ENCODE peak calls at places on chromosome 19, in ten cellular contexts. S is mesendoderm; M is T follicular helper cell; Y is PC-3; H is M059J; R is HCEC 1CT; I is hepatocyte; D is C1 segment of cervical spinal cord; P is SK-N-DZ; L is stimulated activated CD8-positive, alpha-beta memory T cell treated with anti-CD3 and anti-CD28 coated beads, Interleukin-15, amount 100 ng/mL, for 24 hours. G is an unnamed sample.

GRCh38 chr19:11018743-11019142 is 57.9 kb downstream of the SMARCA4 start:
- DNase-seq in S (no peak), M (no peak), Y (no peak), H (no peak), R (no peak), I (peak; percentile 40), D (no peak), P (no peak), L (no peak), G (no peak)

GRCh38 chr19:48391100-48392005 is at the start of gene KDELR1:
- DNase-seq in S (peak; percentile 70), M (peak; percentile 61), Y (peak; percentile 64), H (peak; percentile 61), R (peak; percentile 71), I (peak; percentile 93), D (peak; percentile 28), P (peak; percentile 43), L (peak; percentile 71), G (peak; percentile 94)

GRCh38 chr19:18736415-18737336 is 53.2 kb downstream of the CRTC1 start:
- DNase-seq in S (no peak), M (no peak), Y (no peak), H (no peak), R (no peak), I (no peak), D (no peak), P (no peak), L (no peak), G (no peak)

GRCh38 chr19:2774083-2774679 is 8.9 kb downstream of the SGTA start:
- DNase-seq in S (no peak), M (no peak), Y (no peak), H (no peak), R (no peak), I (no peak), D (no peak), P (no peak), L (no peak), G (no peak)

GRCh38 chr19:46803555-46803954 is 15.2 kb upstream of the SLC1A5 start:
- DNase-seq in S (peak; percentile 76), M (no peak), Y (no peak), H (no peak), R (no peak), I (peak; percentile 43), D (no peak), P (no peak), L (no peak), G (no peak)

GRCh38 chr19:43780706-43781525 is at the start of gene KCNN4:
- DNase-seq in S (no peak), M (peak; percentile 21), Y (peak; percentile 77), H (peak; percentile 83), R (peak; percentile 49), I (peak; percentile 58), D (no peak), P (no peak), L (peak; percentile 37), G (no peak)

GRCh38 chr19:13015361-13016231 is 20.3 kb downstream of the NFIX start:
- DNase-seq in S (peak; percentile 34), M (no peak), Y (peak; percentile 74), H (peak; percentile 60), R (peak; percentile 38), I (no peak), D (no peak), P (no peak), L (no peak), G (no peak)

GRCh38 chr19:18777725-18778389 is 13.2 kb downstream of the COMP start:
- DNase-seq in S (no peak), M (no peak), Y (no peak), H (peak; percentile 29), R (no peak), I (no peak), D (no peak), P (no peak), L (no peak), G (no peak)

GRCh38 chr19:35144600-35145436 is 1.8 kb downstream of the FXYD7 start:
- DNase-seq in S (peak; percentile 93), M (no peak), Y (peak; percentile 74), H (peak; percentile 71), R (no peak), I (peak; percentile 89), D (no peak), P (peak; percentile 16), L (no peak), G (no peak)

GRCh38 chr19:58052256-58052655 is 6.8 kb upstream of the ZNF135 start:
- DNase-seq in S (no peak), M (no peak), Y (no peak), H (no peak), R (no peak), I (peak; percentile 1), D (no peak), P (no peak), L (no peak), G (peak; percentile 16)

GRCh38 chr19:1027953-1028902 is 1.8 kb downstream of the CNN2 start:
- DNase-seq in S (peak; percentile 95), M (peak; percentile 48), Y (peak; percentile 55), H (peak; percentile 94), R (peak; percentile 92), I (peak; percentile 93), D (no peak), P (peak; percentile 72), L (no peak), G (peak; percentile 48)

GRCh38 chr19:48478339-48479061 is 9.3 kb downstream of the CYTH2 start:
- DNase-seq in S (no peak), M (no peak), Y (no peak), H (no peak), R (no peak), I (no peak), D (no peak), P (no peak), L (no peak), G (no peak)

GRCh38 chr19:45507864-45508680 is 793 bp downstream of the VASP start:
- DNase-seq in S (peak; percentile 90), M (no peak), Y (no peak), H (peak; percentile 49), R (peak; percentile 25), I (peak; percentile 86), D (no peak), P (no peak), L (no peak), G (no peak)

GRCh38 chr19:3968556-3969434 is 2.1 kb downstream of the DAPK3 start:
- DNase-seq in S (peak; percentile 100), M (no peak), Y (peak; percentile 96), H (peak; percentile 100), R (peak; percentile 100), I (peak; percentile 96), D (no peak), P (peak; percentile 65), L (no peak), G (peak; percentile 77)

GRCh38 chr19:6039541-6040225 is 61.7 kb upstream of the RANBP3 start:
- DNase-seq in S (no peak), M (no peak), Y (no peak), H (no peak), R (no peak), I (no peak), D (no peak), P (no peak), L (no peak), G (no peak)

GRCh38 chr19:56163097-56163496 is 12.7 kb upstream of the GALP start:
- DNase-seq in S (no peak), M (no peak), Y (no peak), H (no peak), R (no peak), I (no peak), D (no peak), P (no peak), L (no peak), G (no peak)

GRCh38 chr19:39372047-39372802 is 18.7 kb downstream of the PAF1 start:
- DNase-seq in S (no peak), M (no peak), Y (no peak), H (peak; percentile 95), R (peak; percentile 93), I (peak; percentile 39), D (no peak), P (no peak), L (no peak), G (no peak)

GRCh38 chr19:46927106-46927505 is 66.3 kb downstream of the ARHGAP35 start:
- DNase-seq in S (no peak), M (no peak), Y (no peak), H (no peak), R (no peak), I (no peak), D (no peak), P (no peak), L (no peak), G (no peak)

GRCh38 chr19:14115761-14116160 is 1.8 kb downstream of the PRKACA start:
- DNase-seq in S (no peak), M (no peak), Y (no peak), H (no peak), R (no peak), I (no peak), D (no peak), P (no peak), L (no peak), G (no peak)

GRCh38 chr19:41905273-41906002 is 22.5 kb downstream of the ARHGEF1 start:
- DNase-seq in S (no peak), M (no peak), Y (no peak), H (no peak), R (no peak), I (no peak), D (no peak), P (no peak), L (no peak), G (no peak)

GRCh38 chr19:46963093-46963734 is 56.4 kb upstream of the NPAS1 start:
- DNase-seq in S (no peak), M (no peak), Y (peak; percentile 41), H (peak; percentile 97), R (peak; percentile 91), I (no peak), D (no peak), P (no peak), L (no peak), G (no peak)

GRCh38 chr19:52453324-52454094 is at the start of gene ZNF578:
- DNase-seq in S (peak; percentile 91), M (peak; percentile 34), Y (no peak), H (peak; percentile 80), R (peak; percentile 57), I (no peak), D (peak; percentile 11), P (peak; percentile 88), L (peak; percentile 21), G (peak; percentile 90)

GRCh38 chr19:46731584-46731983 is 14.3 kb upstream of the FKRP start:
- DNase-seq in S (no peak), M (no peak), Y (no peak), H (peak; percentile 51), R (no peak), I (no peak), D (no peak), P (no peak), L (no peak), G (no peak)

GRCh38 chr19:52691737-52692136 is 43.1 kb downstream of the ZNF611 start:
- DNase-seq in S (peak; percentile 61), M (no peak), Y (no peak), H (no peak), R (no peak), I (no peak), D (no peak), P (no peak), L (no peak), G (peak; percentile 54)

GRCh38 chr19:48741222-48741999 is 1.0 kb upstream of the RASIP1 start:
- DNase-seq in S (peak; percentile 52), M (no peak), Y (no peak), H (no peak), R (no peak), I (no peak), D (no peak), P (no peak), L (no peak), G (peak; percentile 58)

GRCh38 chr19:33438016-33438671 is 64.6 kb downstream of the CEBPG start:
- DNase-seq in S (no peak), M (no peak), Y (peak; percentile 1), H (peak; percentile 52), R (no peak), I (no peak), D (no peak), P (peak; percentile 28), L (no peak), G (no peak)

GRCh38 chr19:33627526-33627925 is 5.8 kb downstream of the CHST8 start:
- DNase-seq in S (no peak), M (no peak), Y (no peak), H (no peak), R (no peak), I (no peak), D (no peak), P (no peak), L (no peak), G (no peak)

GRCh38 chr19:35037716-35038622 is 3.6 kb upstream of the HPN start:
- DNase-seq in S (no peak), M (no peak), Y (no peak), H (no peak), R (no peak), I (no peak), D (no peak), P (no peak), L (no peak), G (no peak)

G was measured in D341Med.